ENCODE peak calls at places on chromosomes 7 and 10, in five cellular contexts. One of them, this sample, is unnamed.

GRCh38 chr7:157542669-157543021 is 205.8 kb downstream of the DNAJB6 start:
- DNase-seq in tibial nerve: no peak
- DNase-seq in A549: no peak
- DNase-seq in kidney: peak; percentile 54
- DNase-seq in ovary: no peak
- DNase-seq in this sample: no peak

GRCh38 chr7:38186593-38187314 is 8.7 kb downstream of the STARD3NL start:
- DNase-seq in ovary: no peak
- DNase-seq in tibial nerve: no peak
- DNase-seq in A549: no peak
- DNase-seq in kidney: no peak
- DNase-seq in this sample: no peak

GRCh38 chr10:132939957-132940790 is 2.2 kb downstream of the CFAP46 start:
- DNase-seq in ovary: no peak
- DNase-seq in kidney: peak; percentile 64
- DNase-seq in A549: peak; percentile 60
- DNase-seq in tibial nerve: peak; percentile 46
- DNase-seq in this sample: peak; percentile 78

GRCh38 chr7:69776611-69777010 is 178.3 kb downstream of the AUTS2 start:
- DNase-seq in A549: no peak
- DNase-seq in ovary: no peak
- DNase-seq in kidney: no peak
- DNase-seq in tibial nerve: no peak
- DNase-seq in this sample: no peak

GRCh38 chr10:44344727-44345126 is 40.2 kb downstream of the CXCL12 start:
- DNase-seq in ovary: no peak
- DNase-seq in tibial nerve: no peak
- DNase-seq in kidney: no peak
- DNase-seq in A549: no peak
- DNase-seq in this sample: no peak

GRCh38 chr10:63197304-63198092 is 64.4 kb downstream of the NRBF2 start:
- DNase-seq in ovary: no peak
- DNase-seq in tibial nerve: no peak
- DNase-seq in kidney: no peak
- DNase-seq in A549: no peak
- DNase-seq in this sample: no peak

GRCh38 chr7:94160719-94161435 is 156.7 kb upstream of the BET1 start:
- DNase-seq in ovary: no peak
- DNase-seq in tibial nerve: no peak
- DNase-seq in A549: no peak
- DNase-seq in kidney: no peak
- DNase-seq in this sample: no peak

GRCh38 chr10:80472234-80473095 is 18.4 kb downstream of the TSPAN14 start:
- DNase-seq in tibial nerve: no peak
- DNase-seq in A549: no peak
- DNase-seq in kidney: no peak
- DNase-seq in ovary: no peak
- DNase-seq in this sample: peak; percentile 31

GRCh38 chr10:114683162-114683561 is 25.1 kb upstream of the ABLIM1 start:
- DNase-seq in A549: no peak
- DNase-seq in ovary: no peak
- DNase-seq in tibial nerve: no peak
- DNase-seq in kidney: no peak
- DNase-seq in this sample: no peak

GRCh38 chr7:128194533-128195282 is 46.4 kb upstream of the LEP start:
- DNase-seq in kidney: no peak
- DNase-seq in A549: no peak
- DNase-seq in ovary: no peak
- DNase-seq in tibial nerve: no peak
- DNase-seq in this sample: no peak

DNA sequence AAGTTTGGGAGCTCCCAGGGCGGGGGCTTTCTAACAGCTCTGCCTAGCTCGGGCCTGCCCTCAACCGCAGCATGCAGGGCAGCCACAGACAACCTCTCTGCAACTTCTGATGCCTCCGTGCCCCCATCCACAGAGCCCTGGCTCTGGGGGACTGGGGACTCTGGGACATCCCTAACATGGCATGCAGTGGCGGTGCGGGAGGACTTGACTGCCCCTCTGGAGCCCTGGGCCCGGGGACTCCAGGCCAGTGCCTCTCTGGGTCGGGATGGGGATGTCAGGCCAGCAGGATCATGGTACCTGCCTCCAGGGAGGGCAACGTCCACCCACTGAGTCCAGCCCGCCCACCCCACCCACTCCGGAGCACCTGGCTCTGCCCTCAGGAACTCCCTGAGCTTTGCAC is 520 bp upstream of the AQP1 start:
- DNase-seq in kidney: no peak
- DNase-seq in ovary: no peak
- DNase-seq in tibial nerve: no peak
- DNase-seq in A549: no peak
- DNase-seq in this sample: no peak
- H3K4me3 ChIP-seq in kidney: peak overlapping the region; percentile 47
- H3K4me3 ChIP-seq in ovary: no peak overlapping the region
- H3K4me3 ChIP-seq in tibial nerve: no peak overlapping the region
- H3K4me3 ChIP-seq in A549: no peak overlapping the region
- H3K4me3 ChIP-seq in this sample: peak overlapping the region; percentile 66

DNA sequence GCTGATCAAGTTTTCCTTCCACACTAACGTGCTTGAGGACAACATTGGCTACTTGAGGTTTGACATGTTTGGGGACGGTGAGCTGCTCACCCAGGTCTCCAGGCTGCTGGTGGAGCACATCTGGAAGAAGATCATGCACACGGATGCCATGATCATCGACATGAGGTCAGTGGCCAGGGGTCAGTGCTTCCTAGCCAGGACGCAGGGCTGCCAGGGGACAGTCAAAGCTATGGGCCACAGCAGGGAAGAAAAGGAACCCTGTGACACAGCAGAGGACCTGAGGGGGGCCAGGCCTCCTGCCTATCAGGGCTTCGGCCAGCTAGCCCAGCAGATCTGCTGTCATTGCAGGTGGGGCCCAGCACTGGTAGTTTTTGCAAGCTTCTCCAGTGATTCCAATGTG is 5.2 kb downstream of the RBP3 start:
- DNase-seq in ovary: no peak
- DNase-seq in tibial nerve: no peak
- DNase-seq in A549: no peak
- DNase-seq in kidney: peak; percentile 17
- DNase-seq in this sample: no peak
- H3K4me3 ChIP-seq in ovary: no peak overlapping the region
- H3K4me3 ChIP-seq in tibial nerve: no peak overlapping the region
- H3K4me3 ChIP-seq in A549: no peak overlapping the region
- H3K4me3 ChIP-seq in kidney: no peak overlapping the region
- H3K4me3 ChIP-seq in this sample: no peak overlapping the region

DNA sequence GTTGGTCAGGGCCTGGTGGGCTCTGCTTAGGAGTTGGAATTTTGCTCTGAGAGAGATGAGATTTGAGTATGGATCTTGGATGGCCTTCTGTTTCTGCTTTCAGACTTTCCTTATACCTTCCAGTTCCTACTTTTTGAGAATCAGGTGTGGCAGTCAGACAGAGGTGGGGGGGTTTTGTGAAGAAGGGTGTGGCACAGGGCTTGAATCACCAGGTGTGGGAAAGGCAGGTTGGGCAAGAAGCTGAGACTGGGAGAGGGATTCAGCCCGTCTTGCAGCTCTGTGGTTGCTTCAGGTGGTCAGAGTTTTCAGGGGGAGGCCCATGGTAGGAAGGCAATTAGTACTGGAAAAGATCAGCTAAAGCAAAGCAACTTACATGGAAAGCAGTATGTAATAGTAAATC is 340.2 kb downstream of the LRMDA start:
- DNase-seq in kidney: no peak
- DNase-seq in tibial nerve: no peak
- DNase-seq in ovary: no peak
- DNase-seq in A549: no peak
- DNase-seq in this sample: no peak
- H3K4me3 ChIP-seq in kidney: peak overlapping the region; percentile 60
- H3K4me3 ChIP-seq in tibial nerve: no peak overlapping the region
- H3K4me3 ChIP-seq in ovary: no peak overlapping the region
- H3K4me3 ChIP-seq in A549: no peak overlapping the region
- H3K4me3 ChIP-seq in this sample: peak overlapping the region; percentile 45

GRCh38 chr10:75109459-75109778 is 2.0 kb upstream of the SAMD8 start:
- DNase-seq in ovary: no peak
- DNase-seq in kidney: no peak
- DNase-seq in tibial nerve: no peak
- DNase-seq in A549: no peak
- DNase-seq in this sample: no peak

GRCh38 chr10:75115137-75115536 is 3.7 kb downstream of the SAMD8 start:
- DNase-seq in kidney: no peak
- DNase-seq in tibial nerve: no peak
- DNase-seq in ovary: no peak
- DNase-seq in A549: no peak
- DNase-seq in this sample: no peak

GRCh38 chr10:75111367-75111905 is at the start of gene SAMD8:
- DNase-seq in A549: no peak
- DNase-seq in tibial nerve: peak; percentile 89
- DNase-seq in kidney: peak; percentile 99
- DNase-seq in ovary: peak; percentile 98
- DNase-seq in this sample: peak; percentile 99

GRCh38 chr10:75110006-75110632 is 1.3 kb upstream of the SAMD8 start:
- DNase-seq in A549: no peak
- DNase-seq in tibial nerve: no peak
- DNase-seq in ovary: no peak
- DNase-seq in kidney: peak; percentile 74
- DNase-seq in this sample: no peak

GRCh38 chr10:75111906-75112703 is 649 bp downstream of the SAMD8 start:
- DNase-seq in kidney: peak; percentile 85
- DNase-seq in tibial nerve: peak; percentile 36
- DNase-seq in ovary: peak; percentile 78
- DNase-seq in A549: peak; percentile 72
- DNase-seq in this sample: no peak
- H3K4me3 ChIP-seq in kidney: peak overlapping the region; percentile 78
- H3K4me3 ChIP-seq in tibial nerve: peak overlapping the region; percentile 88
- H3K4me3 ChIP-seq in ovary: peak overlapping the region; percentile 95
- H3K4me3 ChIP-seq in A549: peak overlapping the region; percentile 66
- H3K4me3 ChIP-seq in this sample: peak overlapping the region; percentile 95

DNA sequence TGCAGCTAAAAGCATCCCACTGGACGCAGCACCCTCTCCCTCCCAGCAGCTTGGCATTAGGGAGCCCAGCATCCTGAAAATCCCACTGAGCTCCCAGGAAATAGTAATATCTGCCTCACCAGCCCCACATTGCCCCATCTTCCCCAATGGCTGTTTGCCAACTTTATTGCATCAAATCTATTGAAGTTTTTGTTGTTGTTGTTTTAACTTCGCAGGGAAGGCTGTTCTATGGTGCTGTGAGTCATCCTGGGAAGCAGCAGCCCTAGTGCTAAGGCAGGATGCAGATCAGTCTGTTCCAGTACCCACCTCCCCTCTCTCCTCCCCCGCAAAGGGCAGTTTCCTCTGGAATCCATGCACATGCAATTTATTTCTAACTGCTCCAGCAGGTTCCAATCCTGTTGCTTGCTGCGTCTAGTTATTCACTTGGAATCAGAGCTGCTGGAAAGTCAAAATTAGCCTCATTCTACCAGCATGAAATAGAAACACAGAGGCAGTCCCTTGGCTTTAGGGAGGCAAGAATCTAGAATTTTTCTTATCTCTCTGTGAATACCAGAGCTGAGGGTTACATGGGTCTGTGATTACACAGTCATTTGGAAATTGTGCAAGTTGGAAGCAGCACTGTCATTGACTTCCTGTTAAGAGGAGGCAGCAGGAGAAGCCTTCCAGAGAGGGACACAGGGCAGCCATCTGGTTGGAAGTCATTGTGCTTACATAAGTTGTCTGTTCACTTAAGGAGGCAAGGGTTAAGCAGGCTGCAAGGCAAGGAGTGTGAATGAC is 115.9 kb upstream of the CACUL1 start:
- DNase-seq in A549: peak; percentile 36
- DNase-seq in ovary: peak; percentile 67
- DNase-seq in tibial nerve: no peak
- DNase-seq in kidney: peak; percentile 81
- DNase-seq in this sample: no peak
- H3K4me3 ChIP-seq in A549: no peak overlapping the region
- H3K4me3 ChIP-seq in ovary: no peak overlapping the region
- H3K4me3 ChIP-seq in tibial nerve: no peak overlapping the region
- H3K4me3 ChIP-seq in kidney: no peak overlapping the region
- H3K4me3 ChIP-seq in this sample: no peak overlapping the region

DNA sequence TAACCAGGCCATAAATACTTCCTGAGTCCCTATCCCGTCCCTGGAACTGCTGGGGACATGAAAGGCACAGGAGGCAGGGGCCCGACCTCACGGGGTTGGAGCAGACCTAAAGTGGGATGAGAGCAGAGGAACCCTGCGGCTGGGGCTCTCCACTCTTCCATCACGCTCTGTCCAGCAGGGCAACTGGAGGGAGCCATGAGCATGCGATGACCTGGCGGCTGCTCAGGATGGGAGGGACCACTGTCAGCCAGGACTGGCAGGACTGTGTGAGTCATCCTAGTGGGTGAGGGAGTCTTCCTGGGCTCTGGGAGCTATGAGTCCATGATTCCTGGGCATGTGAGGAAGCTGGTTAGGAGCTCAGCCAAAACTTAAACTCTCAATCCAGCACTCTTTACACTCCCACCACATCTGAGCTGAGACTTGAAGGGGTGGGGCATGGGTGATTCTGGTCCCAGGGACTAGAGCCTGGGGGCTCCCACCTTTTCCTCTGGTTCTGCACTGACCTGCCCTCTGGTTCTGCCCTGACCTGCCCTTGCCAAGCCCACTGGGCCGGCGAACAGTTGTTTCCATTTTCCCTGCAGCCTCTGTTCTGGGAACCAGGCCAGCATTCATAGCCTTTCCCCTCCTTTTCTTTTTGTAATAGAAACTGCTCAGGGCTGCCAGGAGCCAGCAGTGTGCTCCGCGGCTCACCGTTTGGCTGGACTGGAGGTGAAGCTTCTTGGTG is 47.1 kb downstream of the SYPL1 start:
- DNase-seq in tibial nerve: peak; percentile 68
- DNase-seq in kidney: peak; percentile 94
- DNase-seq in ovary: peak; percentile 86
- DNase-seq in A549: peak; percentile 88
- DNase-seq in this sample: peak; percentile 71
- H3K4me3 ChIP-seq in tibial nerve: no peak overlapping the region
- H3K4me3 ChIP-seq in kidney: peak overlapping the region; percentile 52
- H3K4me3 ChIP-seq in ovary: peak overlapping the region; percentile 7
- H3K4me3 ChIP-seq in A549: peak overlapping the region; percentile 17
- H3K4me3 ChIP-seq in this sample: peak overlapping the region; percentile 11

GRCh38 chr10:131751827-131752775 is 148.7 kb upstream of the PPP2R2D start:
- DNase-seq in A549: no peak
- DNase-seq in kidney: peak; percentile 72
- DNase-seq in ovary: no peak
- DNase-seq in tibial nerve: no peak
- DNase-seq in this sample: no peak
- H3K4me3 ChIP-seq in A549: no peak overlapping the region
- H3K4me3 ChIP-seq in kidney: no peak overlapping the region
- H3K4me3 ChIP-seq in ovary: no peak overlapping the region
- H3K4me3 ChIP-seq in tibial nerve: no peak overlapping the region
- H3K4me3 ChIP-seq in this sample: no peak overlapping the region